ENCODE peak calls at places on chromosome X, in eight cellular contexts. One of them, this sample, is unnamed. For H3K4me1, the result is how much of the 10 kb centered on the place peaks cover.

GRCh38 chrX:76971393-76972376 is 475.5 kb upstream of the FGF16 start:
- DNase-seq in thyroid gland: no peak
- DNase-seq in heart left ventricle: no peak
- DNase-seq in Peyer's patch: no peak
- DNase-seq in body of pancreas: no peak
- DNase-seq in spleen: no peak
- DNase-seq in IMR-90: no peak
- DNase-seq in A549: no peak
- DNase-seq in this sample: no peak

GRCh38 chrX:20128678-20129077 is 12.0 kb upstream of the MAP7D2 start:
- DNase-seq in thyroid gland: no peak
- DNase-seq in heart left ventricle: no peak
- DNase-seq in Peyer's patch: no peak
- DNase-seq in body of pancreas: no peak
- DNase-seq in spleen: no peak
- DNase-seq in IMR-90: no peak
- DNase-seq in A549: peak
- DNase-seq in this sample: no peak

GRCh38 chrX:22124098-22124497 is 92.0 kb downstream of the PHEX start:
- DNase-seq in thyroid gland: no peak
- DNase-seq in heart left ventricle: no peak
- DNase-seq in Peyer's patch: no peak
- DNase-seq in body of pancreas: no peak
- DNase-seq in spleen: no peak
- DNase-seq in IMR-90: no peak
- DNase-seq in A549: no peak
- DNase-seq in this sample: no peak

GRCh38 chrX:121160987-121161386 is 113.6 kb downstream of the GLUD2 start:
- DNase-seq in thyroid gland: no peak
- DNase-seq in heart left ventricle: no peak
- DNase-seq in Peyer's patch: no peak
- DNase-seq in body of pancreas: no peak
- DNase-seq in spleen: no peak
- DNase-seq in IMR-90: no peak
- DNase-seq in A549: no peak
- DNase-seq in this sample: no peak

GRCh38 chrX:41903544-41903943 is 19.8 kb downstream of the CASK start:
- DNase-seq in thyroid gland: no peak
- DNase-seq in heart left ventricle: no peak
- DNase-seq in Peyer's patch: no peak
- DNase-seq in body of pancreas: no peak
- DNase-seq in spleen: no peak
- DNase-seq in IMR-90: no peak
- DNase-seq in A549: no peak
- DNase-seq in this sample: no peak

GRCh38 chrX:48540015-48540350 is 469 bp downstream of the TBC1D25 start:
- DNase-seq in thyroid gland: no peak
- DNase-seq in heart left ventricle: no peak
- DNase-seq in Peyer's patch: peak
- DNase-seq in body of pancreas: peak
- DNase-seq in spleen: no peak
- DNase-seq in IMR-90: peak
- DNase-seq in A549: no peak
- DNase-seq in this sample: peak

GRCh38 chrX:19303216-19303880 is 40.4 kb upstream of the PDHA1 start:
- DNase-seq in thyroid gland: no peak
- DNase-seq in heart left ventricle: no peak
- DNase-seq in Peyer's patch: no peak
- DNase-seq in body of pancreas: no peak
- DNase-seq in spleen: no peak
- DNase-seq in IMR-90: peak
- DNase-seq in A549: peak
- DNase-seq in this sample: no peak

GRCh38 chrX:107684956-107685385 is 56.7 kb downstream of the PRPS1 start:
- DNase-seq in thyroid gland: peak
- DNase-seq in heart left ventricle: peak
- DNase-seq in Peyer's patch: peak
- DNase-seq in body of pancreas: peak
- DNase-seq in spleen: peak
- DNase-seq in IMR-90: no peak
- DNase-seq in A549: peak
- DNase-seq in this sample: peak

GRCh38 chrX:53287493-53288138 is 6.2 kb upstream of the IQSEC2 start:
- DNase-seq in thyroid gland: peak
- DNase-seq in heart left ventricle: peak
- DNase-seq in Peyer's patch: peak
- DNase-seq in body of pancreas: peak
- DNase-seq in spleen: peak
- DNase-seq in IMR-90: peak
- DNase-seq in A549: no peak
- DNase-seq in this sample: peak

GRCh38 chrX:20118065-20118824 is 1.5 kb upstream of the MAP7D2 start:
- DNase-seq in thyroid gland: no peak
- DNase-seq in heart left ventricle: no peak
- DNase-seq in Peyer's patch: no peak
- DNase-seq in body of pancreas: peak
- DNase-seq in spleen: no peak
- DNase-seq in IMR-90: no peak
- DNase-seq in A549: peak
- DNase-seq in this sample: no peak

GRCh38 chrX:120731386-120731785 is 101.5 kb upstream of the C1GALT1C1 start:
- DNase-seq in thyroid gland: no peak
- DNase-seq in heart left ventricle: no peak
- DNase-seq in Peyer's patch: no peak
- DNase-seq in body of pancreas: no peak
- DNase-seq in spleen: no peak
- DNase-seq in IMR-90: no peak
- DNase-seq in A549: no peak
- DNase-seq in this sample: no peak

GRCh38 chrX:122055979-122056715 is 1008.7 kb downstream of the GLUD2 start:
- DNase-seq in thyroid gland: no peak
- DNase-seq in heart left ventricle: no peak
- DNase-seq in Peyer's patch: no peak
- DNase-seq in body of pancreas: no peak
- DNase-seq in spleen: no peak
- DNase-seq in IMR-90: no peak
- DNase-seq in A549: no peak
- DNase-seq in this sample: no peak

GRCh38 chrX:108541286-108541685 is 101.6 kb downstream of the COL4A5 start:
- DNase-seq in thyroid gland: no peak
- DNase-seq in heart left ventricle: no peak
- DNase-seq in Peyer's patch: no peak
- DNase-seq in body of pancreas: no peak
- DNase-seq in spleen: no peak
- DNase-seq in IMR-90: no peak
- DNase-seq in A549: no peak
- DNase-seq in this sample: no peak

GRCh38 chrX:123962794-123963373 is 1.4 kb downstream of the STAG2 start:
- DNase-seq in thyroid gland: peak
- DNase-seq in heart left ventricle: peak
- DNase-seq in Peyer's patch: peak
- DNase-seq in body of pancreas: peak
- DNase-seq in spleen: peak
- DNase-seq in IMR-90: peak
- DNase-seq in A549: peak
- DNase-seq in this sample: peak

GRCh38 chrX:102548231-102548630 is 31.7 kb upstream of the TMSB15A start:
- DNase-seq in thyroid gland: no peak
- DNase-seq in heart left ventricle: no peak
- DNase-seq in Peyer's patch: no peak
- DNase-seq in body of pancreas: no peak
- DNase-seq in spleen: no peak
- DNase-seq in IMR-90: no peak
- DNase-seq in A549: no peak
- DNase-seq in this sample: no peak

GRCh38 chrX:132614297-132614696 is 125.5 kb upstream of the MBNL3 start:
- DNase-seq in thyroid gland: no peak
- DNase-seq in heart left ventricle: no peak
- DNase-seq in Peyer's patch: no peak
- DNase-seq in body of pancreas: peak
- DNase-seq in spleen: no peak
- DNase-seq in IMR-90: no peak
- DNase-seq in A549: peak
- DNase-seq in this sample: no peak

GRCh38 chrX:100731441-100732281 is at the start of gene SYTL4:
- DNase-seq in thyroid gland: peak
- DNase-seq in heart left ventricle: peak
- DNase-seq in Peyer's patch: no peak
- DNase-seq in body of pancreas: peak
- DNase-seq in spleen: peak
- DNase-seq in IMR-90: no peak
- DNase-seq in A549: no peak
- DNase-seq in this sample: peak

GRCh38 chrX:45824471-45824870 is 623.8 kb upstream of the DIPK2B start:
- DNase-seq in thyroid gland: peak
- DNase-seq in heart left ventricle: no peak
- DNase-seq in Peyer's patch: no peak
- DNase-seq in body of pancreas: peak
- DNase-seq in spleen: no peak
- DNase-seq in IMR-90: peak
- DNase-seq in A549: peak
- DNase-seq in this sample: no peak

GRCh38 chrX:64894454-64895038 is 81.7 kb downstream of the ZC4H2 start:
- DNase-seq in thyroid gland: peak
- DNase-seq in heart left ventricle: peak
- DNase-seq in Peyer's patch: peak
- DNase-seq in body of pancreas: peak
- DNase-seq in spleen: no peak
- DNase-seq in IMR-90: peak
- DNase-seq in A549: peak
- DNase-seq in this sample: peak

DNA sequence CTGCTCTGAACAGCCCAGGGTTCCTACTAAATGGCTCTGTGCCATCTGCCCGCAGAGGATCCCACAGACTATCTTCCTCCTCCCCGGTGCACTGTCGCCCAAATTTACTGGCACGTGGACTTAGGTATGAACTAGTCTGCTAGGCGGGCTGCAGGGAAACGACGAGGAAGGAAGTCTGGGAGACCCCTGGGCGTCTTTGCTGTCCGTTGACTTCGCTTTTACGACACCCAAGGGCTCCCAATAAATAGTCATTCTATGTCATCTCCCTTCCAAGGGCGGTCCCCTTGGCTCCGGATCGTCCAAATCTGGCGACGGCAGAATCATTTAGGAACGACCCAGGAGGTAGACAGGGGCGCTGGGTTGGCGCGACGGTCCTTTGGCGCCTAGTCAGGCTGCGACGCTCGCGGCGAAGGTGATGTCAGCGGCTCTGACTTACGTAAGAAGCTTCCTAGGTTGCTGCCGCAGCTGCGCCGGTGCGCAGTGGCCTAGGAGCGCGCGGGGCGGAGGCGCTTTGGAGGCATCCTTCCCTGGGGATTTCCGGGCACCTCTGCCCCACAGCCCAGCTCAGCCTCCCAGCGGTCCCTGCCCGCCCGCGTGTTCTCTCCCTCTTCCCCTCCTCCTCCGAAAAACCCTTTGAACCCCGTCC is 2.2 kb downstream of the NHS start:
- DNase-seq in thyroid gland: peak
- DNase-seq in heart left ventricle: peak
- DNase-seq in Peyer's patch: no peak
- DNase-seq in body of pancreas: peak
- DNase-seq in spleen: no peak
- DNase-seq in IMR-90: peak
- DNase-seq in A549: peak
- DNase-seq in this sample: peak
- TF ChIP-seq POLR2A in thyroid gland: peak
- TF ChIP-seq POLR2A in heart left ventricle: no peak
- TF ChIP-seq POLR2A in Peyer's patch: no peak
- TF ChIP-seq POLR2A in body of pancreas: no peak
- TF ChIP-seq POLR2A in spleen: no peak
- TF ChIP-seq POLR2A in IMR-90: no peak
- TF ChIP-seq POLR2A in A549: no peak
- TF ChIP-seq POLR2A in this sample: peak

GRCh38 chrX:66014084-66014483 is 25.8 kb downstream of the VSIG4 start:
- DNase-seq in thyroid gland: no peak
- DNase-seq in heart left ventricle: no peak
- DNase-seq in Peyer's patch: no peak
- DNase-seq in body of pancreas: no peak
- DNase-seq in spleen: no peak
- DNase-seq in IMR-90: no peak
- DNase-seq in A549: no peak
- DNase-seq in this sample: no peak
- H3K4me1 ChIP-seq in thyroid gland: under half
- H3K4me1 ChIP-seq in heart left ventricle: under half
- H3K4me1 ChIP-seq in Peyer's patch: under half
- H3K4me1 ChIP-seq in body of pancreas: under half
- H3K4me1 ChIP-seq in spleen: under half
- H3K4me1 ChIP-seq in IMR-90: under half
- H3K4me1 ChIP-seq in A549: under half
- H3K4me1 ChIP-seq in this sample: under half

DNA sequence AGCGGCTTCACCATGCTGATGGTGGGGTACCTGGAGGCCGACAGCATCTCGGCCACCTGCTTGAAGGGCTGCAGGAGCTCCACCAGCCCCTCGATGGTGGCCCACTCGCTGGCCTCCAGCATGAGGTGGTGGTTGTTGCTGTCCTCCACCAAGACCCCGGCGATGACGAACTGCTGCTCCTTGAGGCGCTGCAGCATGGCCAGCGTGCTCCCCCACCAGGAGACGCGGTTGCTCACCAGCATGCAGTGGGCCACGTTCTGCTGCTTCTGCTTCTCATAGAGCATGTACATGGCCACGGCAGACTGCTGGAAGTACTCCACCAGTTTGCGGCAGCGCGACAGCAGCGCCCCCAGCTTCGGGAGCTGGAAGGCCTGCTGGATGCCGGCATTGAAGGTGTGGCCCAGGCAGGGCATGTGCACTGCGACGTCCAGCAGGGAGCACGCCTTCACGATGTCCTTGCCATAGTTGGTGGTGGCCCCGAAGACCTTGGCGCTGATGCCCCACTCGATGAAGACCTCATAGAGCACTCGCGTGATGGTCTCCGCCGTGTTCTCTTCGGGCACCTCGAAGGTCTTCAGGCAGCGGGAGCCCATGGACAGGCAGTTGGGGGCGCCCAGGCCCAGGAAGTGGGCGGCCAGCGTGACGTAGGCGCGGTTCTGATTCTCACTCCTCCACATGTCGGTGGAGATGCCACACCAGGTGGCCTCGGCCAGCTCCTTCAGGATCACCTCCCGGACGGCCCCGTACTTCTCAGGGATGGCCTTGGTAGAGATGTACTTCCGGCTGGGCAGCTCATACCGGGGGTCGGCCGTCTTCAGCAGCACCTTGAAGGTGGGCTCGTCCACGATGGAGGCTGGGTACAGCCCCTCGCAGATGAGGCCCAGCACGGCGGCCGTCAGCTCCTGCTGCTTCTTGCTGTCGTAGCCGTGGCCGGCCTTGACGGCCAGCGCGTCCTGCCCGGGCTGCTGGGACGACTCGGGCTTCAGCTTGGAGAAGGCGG is 11.0 kb downstream of the DHRSX start:
- DNase-seq in thyroid gland: no peak
- DNase-seq in heart left ventricle: no peak
- DNase-seq in Peyer's patch: no peak
- DNase-seq in body of pancreas: no peak
- DNase-seq in spleen: peak
- DNase-seq in IMR-90: no peak
- DNase-seq in A549: no peak
- DNase-seq in this sample: no peak
- TF ChIP-seq POLR2A in thyroid gland: no peak
- TF ChIP-seq POLR2A in heart left ventricle: no peak
- TF ChIP-seq POLR2A in Peyer's patch: no peak
- TF ChIP-seq POLR2A in body of pancreas: no peak
- TF ChIP-seq POLR2A in spleen: no peak
- TF ChIP-seq POLR2A in IMR-90: no peak
- TF ChIP-seq POLR2A in A549: no peak
- TF ChIP-seq POLR2A in this sample: no peak

GRCh38 chrX:56766554-56767412 is 37.7 kb downstream of the NBDY start:
- DNase-seq in thyroid gland: no peak
- DNase-seq in heart left ventricle: no peak
- DNase-seq in Peyer's patch: peak
- DNase-seq in body of pancreas: no peak
- DNase-seq in spleen: peak
- DNase-seq in IMR-90: peak
- DNase-seq in A549: no peak
- DNase-seq in this sample: no peak
- H3K4me1 ChIP-seq in thyroid gland: under half
- H3K4me1 ChIP-seq in heart left ventricle: under half
- H3K4me1 ChIP-seq in Peyer's patch: under half
- H3K4me1 ChIP-seq in body of pancreas: under half
- H3K4me1 ChIP-seq in spleen: under half
- H3K4me1 ChIP-seq in IMR-90: under half
- H3K4me1 ChIP-seq in A549: under half
- H3K4me1 ChIP-seq in this sample: under half

This sample was measured in prostate gland.